ENCODE peak calls at places on chromosome 2, in four cellular contexts. M is left ventricle myocardium inferior, N is posterior cingulate gyrus, G is neural progenitor cell. K is an unnamed sample.

GRCh38 chr2:170098626-170099312 is 79.2 kb upstream of the MYO3B start:
- DNase-seq in N (no peak), M (no peak), G (no peak), K (peak)

GRCh38 chr2:100742884-100743283 is 77.1 kb upstream of the NPAS2 start:
- DNase-seq in M (no peak), N (no peak), G (no peak), K (peak)

GRCh38 chr2:67841711-67842110 is 221.1 kb downstream of the C1D start:
- DNase-seq in G (no peak), N (no peak), M (no peak), K (no peak)

GRCh38 chr2:11813951-11814350 is 67.5 kb downstream of the LPIN1 start:
- DNase-seq in M (no peak), N (no peak), G (no peak), K (no peak)

GRCh38 chr2:168480825-168481585 is 24.9 kb downstream of the CERS6 start:
- DNase-seq in N (no peak), M (no peak), G (no peak), K (no peak)

GRCh38 chr2:238925816-238926215 is 77.9 kb downstream of the TWIST2 start:
- DNase-seq in M (no peak), N (no peak), G (no peak), K (no peak)

GRCh38 chr2:47688561-47688960 is 94.4 kb upstream of the MSH6 start:
- DNase-seq in G (no peak), N (no peak), M (no peak), K (no peak)

GRCh38 chr2:228705331-228705730 is 523.8 kb upstream of the SPHKAP start:
- DNase-seq in M (no peak), N (no peak), G (peak), K (no peak)

GRCh38 chr2:60614319-60614718 is 60.9 kb upstream of the BCL11A start:
- DNase-seq in G (no peak), N (no peak), M (no peak), K (no peak)

GRCh38 chr2:240247241-240247867 is 106.9 kb upstream of the OTOS start:
- DNase-seq in G (no peak), M (no peak), N (no peak), K (no peak)

GRCh38 chr2:195575879-195576391 is 81.1 kb upstream of the SLC39A10 start:
- DNase-seq in M (no peak), G (peak), N (no peak), K (peak)

GRCh38 chr2:235619544-235619943 is 125.7 kb downstream of the AGAP1 start:
- DNase-seq in M (no peak), G (no peak), N (no peak), K (no peak)

GRCh38 chr2:214497489-214497888 is 86.6 kb downstream of the VWC2L start:
- DNase-seq in G (no peak), M (no peak), N (no peak), K (peak)

GRCh38 chr2:150528861-150529801 is 41.7 kb upstream of the RND3 start:
- DNase-seq in G (peak), N (no peak), M (no peak), K (peak)

GRCh38 chr2:227325824-227326195 is 759 bp downstream of the MFF start:
- DNase-seq in G (peak), N (peak), M (peak), K (peak)

GRCh38 chr2:157468931-157469708 is 25.2 kb upstream of the CYTIP start:
- DNase-seq in N (no peak), M (no peak), G (no peak), K (peak)

GRCh38 chr2:24579053-24579803 is 88.2 kb downstream of the NCOA1 start:
- DNase-seq in G (no peak), M (no peak), N (no peak), K (no peak)

GRCh38 chr2:158781562-158781961 is 13.6 kb upstream of the DAPL1 start:
- DNase-seq in M (no peak), N (no peak), G (peak), K (peak)

GRCh38 chr2:227783404-227784138 is 30.1 kb upstream of the CCL20 start:
- DNase-seq in G (no peak), M (no peak), N (no peak), K (no peak)

GRCh38 chr2:189421644-189422043 is 19.6 kb upstream of the WDR75 start:
- DNase-seq in M (no peak), N (no peak), G (no peak), K (peak)

GRCh38 chr2:238509151-238509820 is 82.6 kb downstream of the ASB1 start:
- DNase-seq in N (no peak), G (peak), M (no peak), K (peak)

GRCh38 chr2:44939074-44940052 is 2.1 kb upstream of the SIX3 start:
- DNase-seq in G (peak), N (no peak), M (no peak), K (no peak)

GRCh38 chr2:200860092-200860795 is 4.2 kb downstream of the CLK1 start:
- DNase-seq in N (no peak), M (no peak), G (no peak), K (no peak)

GRCh38 chr2:175036582-175037018 is 31.4 kb upstream of the CHN1 start:
- DNase-seq in M (no peak), G (peak), N (no peak), K (peak)

GRCh38 chr2:24365051-24365450 is 4.7 kb upstream of the ITSN2 start:
- DNase-seq in M (peak), G (no peak), N (no peak), K (no peak)

GRCh38 chr2:239223330-239224248 is 177.2 kb downstream of the HDAC4 start:
- DNase-seq in M (no peak), G (no peak), N (peak), K (peak)

GRCh38 chr2:110726285-110726684 is 6.1 kb upstream of the ACOXL start:
- DNase-seq in M (no peak), N (no peak), G (no peak), K (no peak)

GRCh38 chr2:103249462-103249861 is 487.6 kb downstream of the TMEM182 start:
- DNase-seq in N (no peak), M (no peak), G (no peak), K (no peak)

GRCh38 chr2:181371782-181372292 is 85.3 kb upstream of the ITGA4 start:
- DNase-seq in N (no peak), M (no peak), G (no peak), K (peak)

GRCh38 chr2:46812381-46813024 is 103.1 kb downstream of the MCFD2 start:
- DNase-seq in G (peak), M (peak), N (peak), K (peak)

GRCh38 chr2:19362652-19363473 is 4.4 kb upstream of the OSR1 start:
- DNase-seq in N (no peak), M (peak), G (peak), K (peak)

GRCh38 chr2:121075641-121076500 is 209.1 kb downstream of the TFCP2L1 start:
- DNase-seq in M (no peak), G (peak), N (peak), K (no peak)

K was measured in IMR-90.